ENCODE peak calls at places on chromosomes 11 and 22, in ten cellular contexts. F is neuronal stem cell, B is keratinocyte, U is H1, P is IMR-90, R is neural progenitor cell, H is mammary epithelial cell, E is HCT116, S is H9, J is fibroblast of lung. L is an unnamed sample. For H3K9me3, the result is how much of the 10 kb centered on the place peaks cover.

GRCh38 chr11:6693342-6694228 is 10.4 kb upstream of the MRPL17 start:
- DNase-seq in J (peak), R (no peak), S (no peak), P (peak), H (peak), E (peak), U (no peak), B (peak), F (no peak), L (no peak)

GRCh38 chr22:20111045-20111688 is 4.7 kb upstream of the RANBP1 start:
- DNase-seq in R (peak), E (peak), F (no peak), P (peak), H (no peak), J (peak), S (no peak), B (no peak), U (no peak), L (peak)

GRCh38 chr22:28247114-28247513 is 328.1 kb upstream of the PITPNB start:
- DNase-seq in J (no peak), B (no peak), U (no peak), R (no peak), E (no peak), H (no peak), F (no peak), S (no peak), P (no peak), L (no peak)

GRCh38 chr11:79413258-79413657 is 27.6 kb downstream of the TENM4 start:
- DNase-seq in E (no peak), H (peak), P (peak), F (peak), U (no peak), J (peak), B (no peak), R (peak), S (peak), L (peak)

GRCh38 chr11:119062779-119063178 is 4.8 kb upstream of the VPS11 start:
- DNase-seq in R (no peak), P (peak), H (peak), U (no peak), F (no peak), S (no peak), E (no peak), B (no peak), J (peak), L (no peak)

GRCh38 chr11:86477495-86478155 is 102.9 kb downstream of the CCDC81 start:
- DNase-seq in B (no peak), S (no peak), U (no peak), P (peak), E (no peak), H (no peak), F (no peak), J (no peak), R (no peak), L (no peak)

GRCh38 chr11:122100222-122101080 is 15.6 kb downstream of the BLID start:
- DNase-seq in H (peak), B (no peak), J (peak), E (no peak), S (peak), U (peak), R (peak), P (peak), F (no peak), L (peak)

GRCh38 chr22:39462443-39463147 is 5.8 kb downstream of the MGAT3 start:
- DNase-seq in U (no peak), P (no peak), E (no peak), B (no peak), F (no peak), R (peak), S (peak), J (no peak), H (no peak), L (peak)

GRCh38 chr11:82577246-82577645 is 156.4 kb downstream of the FAM181B start:
- DNase-seq in R (no peak), S (no peak), P (no peak), F (no peak), H (no peak), J (no peak), B (no peak), U (no peak), E (no peak), L (peak)

GRCh38 chr22:31272522-31273446 is 19.5 kb downstream of the PIK3IP1 start:
- DNase-seq in R (peak), H (peak), E (peak), J (peak), F (peak), S (peak), P (peak), U (peak), B (no peak), L (peak)

GRCh38 chr11:78907636-78908035 is 333.0 kb upstream of the NARS2 start:
- DNase-seq in S (no peak), J (no peak), P (peak), E (no peak), R (no peak), B (no peak), H (peak), F (no peak), U (no peak), L (peak)

GRCh38 chr11:2584812-2585565 is 114.8 kb downstream of the KCNQ1OT1 start:
- DNase-seq in R (no peak), S (peak), E (no peak), P (no peak), B (no peak), U (no peak), J (no peak), H (no peak), F (no peak), L (peak)

GRCh38 chr11:5992604-5993251 is 5.9 kb upstream of the OR52L1 start:
- DNase-seq in B (peak), S (no peak), H (peak), P (peak), E (peak), R (peak), U (no peak), J (peak), F (peak), L (peak)

GRCh38 chr11:112029460-112029859 is 4.3 kb downstream of the DLAT start:
- DNase-seq in F (no peak), E (no peak), R (no peak), J (no peak), H (no peak), U (no peak), B (no peak), P (no peak), S (no peak), L (no peak)

GRCh38 chr11:112023104-112023503 is 2.1 kb upstream of the DLAT start:
- DNase-seq in U (no peak), E (no peak), F (no peak), S (no peak), R (no peak), B (no peak), P (no peak), J (no peak), H (no peak), L (no peak)

GRCh38 chr11:112024178-112024777 is 930 bp upstream of the DLAT start:
- DNase-seq in J (no peak), B (no peak), F (peak), P (no peak), R (peak), U (no peak), H (peak), S (no peak), E (no peak), L (no peak)

GRCh38 chr11:112024778-112025678 is at the start of gene DLAT:
- DNase-seq in F (peak), J (peak), S (peak), U (peak), P (peak), H (peak), R (peak), B (peak), E (peak), L (peak)

GRCh38 chr11:112025682-112026081 is 474 bp downstream of the DLAT start:
- DNase-seq in H (peak), S (no peak), B (no peak), E (no peak), R (no peak), P (peak), F (no peak), J (peak), U (no peak), L (no peak)
- H2AFZ ChIP-seq in H (peak), S (no peak), B (peak), E (no peak), R (peak), P (peak), F (peak), J (peak), U (peak), L (peak)

GRCh38 chr22:47740109-47740805 is 977.8 kb downstream of the TBC1D22A start:
- DNase-seq in J (no peak), F (no peak), H (no peak), B (no peak), R (no peak), E (no peak), S (no peak), P (no peak), U (no peak), L (no peak)

GRCh38 chr22:47739616-47740015 is 977.2 kb downstream of the TBC1D22A start:
- DNase-seq in H (no peak), J (no peak), S (no peak), R (no peak), P (no peak), U (no peak), F (no peak), E (no peak), B (no peak), L (no peak)

GRCh38 chr22:47736166-47737034 is 974.0 kb downstream of the TBC1D22A start:
- DNase-seq in B (peak), F (no peak), E (no peak), P (no peak), S (no peak), H (no peak), U (no peak), J (no peak), R (no peak), L (no peak)

GRCh38 chr22:47738472-47739013 is 976.1 kb downstream of the TBC1D22A start:
- DNase-seq in H (no peak), R (no peak), F (no peak), P (no peak), B (no peak), J (no peak), U (no peak), E (no peak), S (no peak), L (no peak)

GRCh38 chr22:47739216-47739615 is 976.8 kb downstream of the TBC1D22A start:
- DNase-seq in S (no peak), B (no peak), F (no peak), E (no peak), P (no peak), J (no peak), R (no peak), U (no peak), H (no peak), L (no peak)
- H3K9me3 ChIP-seq in S (under half), B (under half), F (under half), E (under half), P (half or more), J (under half), R (under half), U (under half), H (under half), L (under half)

DNA sequence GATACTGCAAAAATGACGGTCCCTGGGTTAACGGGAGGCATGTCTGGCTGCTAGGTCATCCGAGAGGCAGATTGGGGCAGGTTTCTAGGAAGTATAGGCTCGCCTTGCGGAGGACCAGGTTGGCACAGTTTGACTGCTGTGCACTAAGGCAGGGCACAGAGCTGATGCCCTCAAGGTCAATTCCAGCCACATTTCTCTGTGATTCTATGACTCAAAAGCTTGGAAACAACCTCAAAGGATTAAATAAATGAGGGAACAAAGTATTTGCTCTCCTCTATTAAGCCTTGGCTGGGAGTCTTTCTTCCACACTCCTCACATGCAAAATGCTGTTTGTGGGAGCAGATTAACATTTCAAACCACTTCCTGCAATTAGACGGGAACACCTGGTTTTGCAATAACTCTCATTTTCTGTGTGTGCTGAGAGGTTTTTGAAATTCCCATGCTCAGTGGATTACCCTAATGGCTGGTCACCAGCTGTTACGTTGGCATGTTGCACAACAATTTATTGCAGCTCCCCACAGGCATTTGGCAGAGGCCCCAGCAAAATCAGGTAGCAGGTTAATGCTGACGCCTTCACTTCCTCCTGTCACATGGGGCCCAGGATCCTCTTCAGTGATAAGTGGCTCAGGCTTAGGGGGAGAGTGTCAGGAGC is 61.0 kb upstream of the PLET1 start:
- DNase-seq in J (peak), P (peak), U (no peak), F (no peak), E (peak), B (peak), H (peak), R (no peak), S (peak), L (peak)
- H2AFZ ChIP-seq in J (no peak), P (peak), U (no peak), F (no peak), E (no peak), B (no peak), H (no peak), R (no peak), S (no peak), L (no peak)

DNA sequence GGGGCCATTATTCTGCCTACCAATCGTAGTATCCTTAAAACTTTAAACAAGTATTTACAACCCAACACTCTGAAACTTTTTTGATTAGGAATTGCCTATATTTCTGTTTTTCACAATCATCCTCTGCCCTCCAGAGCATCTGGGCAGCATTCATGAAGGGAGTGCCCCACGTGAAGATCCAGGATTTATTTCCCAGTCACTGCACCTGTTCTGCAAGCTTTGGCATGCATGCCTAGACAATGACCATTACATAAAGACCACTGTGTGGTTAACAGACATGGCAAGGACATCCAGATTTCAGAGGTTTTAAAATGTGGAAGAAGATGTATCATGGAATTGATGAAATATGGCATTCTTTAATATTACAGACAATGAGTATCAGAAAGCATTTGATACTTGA is 1083.8 kb downstream of the TBC1D22A start:
- DNase-seq in E (no peak), S (no peak), J (no peak), F (no peak), R (no peak), B (no peak), P (no peak), U (no peak), H (no peak), L (no peak)
- H3K9me3 ChIP-seq in E (under half), S (under half), J (under half), F (under half), R (under half), B (under half), P (under half), U (under half), H (under half), L (under half)

L was measured in hepatocyte.